ENCODE peak calls at places on chromosomes 11 and 22, in five cellular contexts. M is osteocyte; V is cardiac fibroblast; N is activated CD8-positive, alpha-beta memory T cell treated with anti-CD3 and anti-CD28 coated beads for 24 hours; Q is MCF 10A. C is an unnamed sample.
A peak's percentile ranks its signal among the peaks of the same experiment; 100 is the strongest.

GRCh38 chr11:122235615-122236014 is 119.6 kb upstream of the BLID start:
- DNase-seq in M (no peak), V (peak; percentile 59), N (no peak), Q (peak; percentile 80), C (no peak)

GRCh38 chr11:99199336-99199735 is 178.6 kb downstream of the CNTN5 start:
- DNase-seq in M (no peak), V (peak; percentile 14), N (no peak), Q (no peak), C (no peak)

GRCh38 chr11:57568330-57568766 is 876 bp upstream of the UBE2L6 start:
- DNase-seq in M (no peak), V (peak; percentile 83), N (peak; percentile 97), Q (peak; percentile 84), C (peak; percentile 90)

GRCh38 chr11:133919330-133920108 is 37.2 kb downstream of the IGSF9B start:
- DNase-seq in M (no peak), V (no peak), N (peak; percentile 61), Q (no peak), C (no peak)

GRCh38 chr22:42294034-42294985 is 23.9 kb upstream of the TCF20 start:
- DNase-seq in M (peak; percentile 89), V (peak; percentile 55), N (no peak), Q (peak; percentile 62), C (no peak)

GRCh38 chr11:41612415-41612814 is 153.0 kb upstream of the LRRC4C start:
- DNase-seq in M (no peak), V (peak; percentile 27), N (no peak), Q (peak; percentile 9), C (no peak)

GRCh38 chr22:17373839-17374238 is 4.6 kb downstream of the CECR2 start:
- DNase-seq in M (no peak), V (no peak), N (no peak), Q (no peak), C (no peak)

GRCh38 chr11:100872951-100873350 is 185.9 kb downstream of the ARHGAP42 start:
- DNase-seq in M (no peak), V (peak; percentile 36), N (no peak), Q (no peak), C (no peak)

GRCh38 chr11:12160231-12160630 is 49.8 kb downstream of the MICAL2 start:
- DNase-seq in M (no peak), V (no peak), N (no peak), Q (no peak), C (no peak)